ENCODE peak calls at places on chromosomes 11 and 22, in five cellular contexts. E, P, B, A and O are unnamed samples.

GRCh38 chr11:44950625-44951472 is at the start of gene TP53I11:
- DNase-seq in A (peak; percentile 49), P (peak; percentile 89), E (peak; percentile 77), B (peak; percentile 94), O (peak; percentile 66)

GRCh38 chr11:65895482-65895981 is 4.7 kb downstream of the FOSL1 start:
- DNase-seq in B (peak; percentile 4), A (no peak), P (no peak), E (no peak), O (no peak)

GRCh38 chr11:126468102-126468521 is 112.6 kb downstream of the ST3GAL4 start:
- DNase-seq in E (no peak), A (no peak), B (peak; percentile 49), P (peak; percentile 95), O (no peak)

GRCh38 chr11:28017816-28018215 is 90.1 kb downstream of the KIF18A start:
- DNase-seq in A (no peak), E (no peak), P (no peak), B (no peak), O (no peak)

GRCh38 chr11:71485466-71485865 is 32.5 kb downstream of the NADSYN1 start:
- DNase-seq in E (no peak), B (peak; percentile 7), P (no peak), A (no peak), O (no peak)

GRCh38 chr11:120546312-120547205 is 35.0 kb downstream of the GRIK4 start:
- DNase-seq in P (peak; percentile 59), A (no peak), E (no peak), B (no peak), O (no peak)

GRCh38 chr11:16987205-16987568 is 27.0 kb downstream of the PLEKHA7 start:
- DNase-seq in E (no peak), B (no peak), P (no peak), A (no peak), O (no peak)

GRCh38 chr22:48394787-48395620 is 1432.7 kb downstream of the BRD1 start:
- DNase-seq in P (no peak), A (no peak), E (no peak), B (no peak), O (no peak)

GRCh38 chr11:61341706-61342105 is 8.7 kb downstream of the TKFC start:
- DNase-seq in E (no peak), A (no peak), P (no peak), B (no peak), O (no peak)

GRCh38 chr22:46933526-46933925 is 171.1 kb downstream of the TBC1D22A start:
- DNase-seq in A (no peak), B (no peak), P (no peak), E (no peak), O (no peak)

GRCh38 chr11:116053538-116053919 is 549.3 kb upstream of the CADM1 start:
- DNase-seq in E (peak; percentile 90), P (no peak), A (no peak), B (no peak), O (no peak)

GRCh38 chr22:41998361-41999261 is at the start of gene WBP2NL:
- DNase-seq in B (peak; percentile 80), E (peak; percentile 85), P (peak; percentile 44), A (peak; percentile 84), O (no peak)

GRCh38 chr11:19947521-19948114 is 212.7 kb downstream of the DBX1 start:
- DNase-seq in B (no peak), E (no peak), P (no peak), A (no peak), O (no peak)

GRCh38 chr11:13119928-13120520 is 110.9 kb downstream of the RASSF10 start:
- DNase-seq in E (no peak), P (no peak), B (no peak), A (no peak), O (no peak)

GRCh38 chr11:45930031-45930794 is 7.8 kb downstream of the LARGE2 start:
- DNase-seq in A (no peak), P (no peak), E (peak; percentile 89), B (peak; percentile 74), O (no peak)

GRCh38 chr11:27699926-27700350 is 317 bp downstream of the BDNF start:
- DNase-seq in P (no peak), A (no peak), B (no peak), E (no peak), O (no peak)

GRCh38 chr11:74978041-74978440 is 10.7 kb upstream of the NEU3 start:
- DNase-seq in B (no peak), P (no peak), E (no peak), A (no peak), O (no peak)

GRCh38 chr11:1122356-1123002 is 35.3 kb upstream of the MUC5AC start:
- DNase-seq in A (no peak), B (peak; percentile 18), E (no peak), P (no peak), O (no peak)

GRCh38 chr11:124807660-124808270 is 7.6 kb upstream of the MSANTD2 start:
- DNase-seq in P (no peak), E (no peak), A (no peak), B (no peak), O (no peak)